ENCODE peak calls at places on chromosomes 1 and 21, in seven cellular contexts. One of them, this sample, is unnamed.

GRCh38 chr1:112715264-112716053 is at the start of gene PPM1J:
- DNase-seq in AG09309: peak
- DNase-seq in left lung: peak
- DNase-seq in kidney epithelial cell: peak
- DNase-seq in A549: peak
- DNase-seq in cardiac muscle cell: peak
- DNase-seq in AG10803: peak
- DNase-seq in this sample: peak

GRCh38 chr1:54051936-54052469 is 1.0 kb downstream of the TMEM59 start:
- DNase-seq in AG09309: no peak
- DNase-seq in left lung: no peak
- DNase-seq in kidney epithelial cell: no peak
- DNase-seq in A549: no peak
- DNase-seq in cardiac muscle cell: peak
- DNase-seq in AG10803: peak
- DNase-seq in this sample: peak

GRCh38 chr1:115324649-115325420 is 13.2 kb downstream of the NGF start:
- DNase-seq in AG09309: no peak
- DNase-seq in left lung: no peak
- DNase-seq in kidney epithelial cell: no peak
- DNase-seq in A549: no peak
- DNase-seq in cardiac muscle cell: no peak
- DNase-seq in AG10803: peak
- DNase-seq in this sample: no peak

GRCh38 chr1:210857724-210858123 is 276.2 kb downstream of the KCNH1 start:
- DNase-seq in AG09309: no peak
- DNase-seq in left lung: no peak
- DNase-seq in kidney epithelial cell: no peak
- DNase-seq in A549: no peak
- DNase-seq in cardiac muscle cell: no peak
- DNase-seq in AG10803: no peak
- DNase-seq in this sample: no peak

GRCh38 chr1:9867408-9868243 is 42.4 kb downstream of the CTNNBIP1 start:
- DNase-seq in AG09309: no peak
- DNase-seq in left lung: peak
- DNase-seq in kidney epithelial cell: no peak
- DNase-seq in A549: peak
- DNase-seq in cardiac muscle cell: peak
- DNase-seq in AG10803: peak
- DNase-seq in this sample: peak

GRCh38 chr1:182720465-182720864 is 36.1 kb upstream of the RGS8 start:
- DNase-seq in AG09309: no peak
- DNase-seq in left lung: no peak
- DNase-seq in kidney epithelial cell: no peak
- DNase-seq in A549: peak
- DNase-seq in cardiac muscle cell: peak
- DNase-seq in AG10803: peak
- DNase-seq in this sample: no peak

GRCh38 chr1:40381268-40382109 is 8.0 kb downstream of the SMAP2 start:
- DNase-seq in AG09309: no peak
- DNase-seq in left lung: no peak
- DNase-seq in kidney epithelial cell: no peak
- DNase-seq in A549: no peak
- DNase-seq in cardiac muscle cell: no peak
- DNase-seq in AG10803: no peak
- DNase-seq in this sample: peak

GRCh38 chr1:219660666-219661463 is 48.0 kb upstream of the ZC3H11B start:
- DNase-seq in AG09309: peak
- DNase-seq in left lung: peak
- DNase-seq in kidney epithelial cell: peak
- DNase-seq in A549: peak
- DNase-seq in cardiac muscle cell: peak
- DNase-seq in AG10803: peak
- DNase-seq in this sample: no peak

GRCh38 chr1:46747683-46748288 is 28.9 kb upstream of the EFCAB14 start:
- DNase-seq in AG09309: no peak
- DNase-seq in left lung: no peak
- DNase-seq in kidney epithelial cell: no peak
- DNase-seq in A549: peak
- DNase-seq in cardiac muscle cell: peak
- DNase-seq in AG10803: peak
- DNase-seq in this sample: peak

GRCh38 chr1:19717467-19717866 is 52.8 kb downstream of the HTR6 start:
- DNase-seq in AG09309: no peak
- DNase-seq in left lung: no peak
- DNase-seq in kidney epithelial cell: no peak
- DNase-seq in A549: no peak
- DNase-seq in cardiac muscle cell: no peak
- DNase-seq in AG10803: no peak
- DNase-seq in this sample: no peak

GRCh38 chr1:108009603-108010195 is 44.7 kb upstream of the VAV3 start:
- DNase-seq in AG09309: peak
- DNase-seq in left lung: no peak
- DNase-seq in kidney epithelial cell: peak
- DNase-seq in A549: no peak
- DNase-seq in cardiac muscle cell: peak
- DNase-seq in AG10803: peak
- DNase-seq in this sample: no peak

GRCh38 chr1:201241716-201242115 is 41.6 kb upstream of the PKP1 start:
- DNase-seq in AG09309: no peak
- DNase-seq in left lung: no peak
- DNase-seq in kidney epithelial cell: no peak
- DNase-seq in A549: no peak
- DNase-seq in cardiac muscle cell: no peak
- DNase-seq in AG10803: no peak
- DNase-seq in this sample: no peak

GRCh38 chr1:31957701-31958674 is 19.8 kb upstream of the PTP4A2 start:
- DNase-seq in AG09309: no peak
- DNase-seq in left lung: no peak
- DNase-seq in kidney epithelial cell: no peak
- DNase-seq in A549: peak
- DNase-seq in cardiac muscle cell: peak
- DNase-seq in AG10803: no peak
- DNase-seq in this sample: no peak

GRCh38 chr1:6234502-6235295 is 1.1 kb downstream of the ICMT start:
- DNase-seq in AG09309: no peak
- DNase-seq in left lung: no peak
- DNase-seq in kidney epithelial cell: no peak
- DNase-seq in A549: no peak
- DNase-seq in cardiac muscle cell: no peak
- DNase-seq in AG10803: peak
- DNase-seq in this sample: peak

GRCh38 chr1:217067642-217068041 is 344.4 kb upstream of the ESRRG start:
- DNase-seq in AG09309: no peak
- DNase-seq in left lung: no peak
- DNase-seq in kidney epithelial cell: no peak
- DNase-seq in A549: no peak
- DNase-seq in cardiac muscle cell: no peak
- DNase-seq in AG10803: no peak
- DNase-seq in this sample: no peak

GRCh38 chr1:10781137-10781536 is 15.3 kb downstream of the CASZ1 start:
- DNase-seq in AG09309: no peak
- DNase-seq in left lung: no peak
- DNase-seq in kidney epithelial cell: no peak
- DNase-seq in A549: no peak
- DNase-seq in cardiac muscle cell: no peak
- DNase-seq in AG10803: no peak
- DNase-seq in this sample: no peak

GRCh38 chr1:7993593-7994479 is 32.3 kb downstream of the ERRFI1 start:
- DNase-seq in AG09309: peak
- DNase-seq in left lung: no peak
- DNase-seq in kidney epithelial cell: peak
- DNase-seq in A549: no peak
- DNase-seq in cardiac muscle cell: peak
- DNase-seq in AG10803: peak
- DNase-seq in this sample: no peak

GRCh38 chr1:112870887-112871646 is 84.9 kb downstream of the SLC16A1 start:
- DNase-seq in AG09309: no peak
- DNase-seq in left lung: no peak
- DNase-seq in kidney epithelial cell: no peak
- DNase-seq in A549: no peak
- DNase-seq in cardiac muscle cell: no peak
- DNase-seq in AG10803: no peak
- DNase-seq in this sample: no peak

GRCh38 chr1:160612613-160613218 is 33.4 kb upstream of the CD84 start:
- DNase-seq in AG09309: no peak
- DNase-seq in left lung: no peak
- DNase-seq in kidney epithelial cell: no peak
- DNase-seq in A549: no peak
- DNase-seq in cardiac muscle cell: no peak
- DNase-seq in AG10803: no peak
- DNase-seq in this sample: no peak

GRCh38 chr1:39866767-39867166 is 16.5 kb downstream of the TRIT1 start:
- DNase-seq in AG09309: peak
- DNase-seq in left lung: no peak
- DNase-seq in kidney epithelial cell: no peak
- DNase-seq in A549: no peak
- DNase-seq in cardiac muscle cell: peak
- DNase-seq in AG10803: peak
- DNase-seq in this sample: no peak

GRCh38 chr21:39046236-39046911 is 136.9 kb downstream of the PSMG1 start:
- DNase-seq in AG09309: no peak
- DNase-seq in left lung: no peak
- DNase-seq in kidney epithelial cell: no peak
- DNase-seq in A549: no peak
- DNase-seq in cardiac muscle cell: no peak
- DNase-seq in AG10803: no peak
- DNase-seq in this sample: no peak

GRCh38 chr1:56524263-56524662 is 55.1 kb downstream of the PLPP3 start:
- DNase-seq in AG09309: no peak
- DNase-seq in left lung: no peak
- DNase-seq in kidney epithelial cell: no peak
- DNase-seq in A549: no peak
- DNase-seq in cardiac muscle cell: no peak
- DNase-seq in AG10803: no peak
- DNase-seq in this sample: no peak
- TF ChIP-seq CTCF in AG09309: no peak
- TF ChIP-seq CTCF in left lung: no peak
- TF ChIP-seq CTCF in kidney epithelial cell: no peak
- TF ChIP-seq CTCF in A549: no peak
- TF ChIP-seq CTCF in cardiac muscle cell: no peak
- TF ChIP-seq CTCF in AG10803: no peak
- TF ChIP-seq CTCF in this sample: no peak

DNA sequence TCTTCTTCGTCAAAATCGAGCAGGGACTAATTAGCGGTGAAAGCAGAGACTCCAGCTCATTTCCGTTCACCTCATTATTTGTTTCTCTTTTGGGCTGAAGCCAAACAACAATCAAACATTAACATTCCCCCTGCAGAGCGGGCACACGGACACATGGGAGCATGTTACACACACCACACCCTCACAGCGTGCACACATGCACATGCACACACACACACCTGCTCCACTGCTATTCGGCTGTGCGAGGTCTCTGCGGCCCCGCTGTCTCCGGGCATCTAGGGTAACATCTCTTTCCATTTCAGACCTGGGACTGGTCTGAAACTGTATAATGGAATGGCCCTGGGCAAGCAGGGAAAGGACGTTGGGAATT is 58.4 kb upstream of the LRRC8D start:
- DNase-seq in AG09309: no peak
- DNase-seq in left lung: peak
- DNase-seq in kidney epithelial cell: no peak
- DNase-seq in A549: no peak
- DNase-seq in cardiac muscle cell: no peak
- DNase-seq in AG10803: no peak
- DNase-seq in this sample: no peak
- H3K4me3 ChIP-seq in AG09309: peak
- H3K4me3 ChIP-seq in left lung: peak
- H3K4me3 ChIP-seq in kidney epithelial cell: peak
- H3K4me3 ChIP-seq in A549: no peak
- H3K4me3 ChIP-seq in cardiac muscle cell: no peak
- H3K4me3 ChIP-seq in AG10803: peak
- H3K4me3 ChIP-seq in this sample: peak

DNA sequence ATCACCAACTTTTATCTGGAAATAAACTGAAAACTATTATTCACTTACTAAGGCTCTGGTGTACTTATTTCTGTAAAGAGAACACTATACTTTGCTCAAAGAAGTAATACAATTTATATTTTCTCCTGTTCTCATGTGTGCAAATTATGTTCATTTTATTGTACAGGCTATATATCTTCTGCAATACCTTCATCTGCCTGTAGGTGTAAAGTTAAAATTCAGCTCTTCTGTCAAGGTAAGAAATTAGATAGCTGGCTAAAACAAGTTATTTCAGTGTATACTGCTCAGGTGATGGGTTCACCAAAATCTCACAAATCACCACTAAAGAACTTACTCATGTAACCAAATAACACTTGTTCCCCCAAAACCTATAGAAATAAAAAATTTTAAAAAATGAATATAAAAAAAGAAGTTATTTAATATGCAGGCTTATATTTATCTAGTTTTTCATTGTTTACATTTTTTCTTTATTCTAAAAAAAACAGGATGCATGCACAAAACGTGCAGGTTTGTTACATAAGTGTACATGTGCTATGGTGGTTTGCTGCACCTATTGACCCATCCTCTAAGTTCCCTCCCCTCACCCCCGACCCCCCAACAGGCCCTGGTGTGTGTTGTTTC is 81.5 kb downstream of the PTGER3 start:
- DNase-seq in AG09309: no peak
- DNase-seq in left lung: no peak
- DNase-seq in kidney epithelial cell: no peak
- DNase-seq in A549: peak
- DNase-seq in cardiac muscle cell: peak
- DNase-seq in AG10803: peak
- DNase-seq in this sample: peak
- TF ChIP-seq CTCF in AG09309: peak
- TF ChIP-seq CTCF in left lung: peak
- TF ChIP-seq CTCF in kidney epithelial cell: peak
- TF ChIP-seq CTCF in A549: no peak
- TF ChIP-seq CTCF in cardiac muscle cell: peak
- TF ChIP-seq CTCF in AG10803: peak
- TF ChIP-seq CTCF in this sample: peak

DNA sequence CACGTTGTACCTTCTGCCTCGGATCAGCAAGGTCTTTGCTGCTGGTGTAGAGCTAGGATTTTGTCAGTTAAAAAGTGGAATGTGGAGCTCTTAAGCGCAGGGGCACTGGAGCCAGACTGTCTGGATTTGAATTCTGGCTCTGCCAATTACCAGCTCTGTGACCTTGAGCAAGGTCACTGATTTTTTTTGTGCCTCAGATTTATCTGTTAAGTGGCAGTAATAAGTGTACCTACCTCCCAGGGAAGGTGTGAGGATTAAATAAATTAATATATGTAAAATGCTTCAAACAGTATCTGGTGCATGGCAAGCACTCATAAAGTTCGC is 40.3 kb downstream of the UBE2U start:
- DNase-seq in AG09309: no peak
- DNase-seq in left lung: no peak
- DNase-seq in kidney epithelial cell: no peak
- DNase-seq in A549: no peak
- DNase-seq in cardiac muscle cell: no peak
- DNase-seq in AG10803: no peak
- DNase-seq in this sample: no peak
- H3K4me3 ChIP-seq in AG09309: no peak
- H3K4me3 ChIP-seq in left lung: no peak
- H3K4me3 ChIP-seq in kidney epithelial cell: no peak
- H3K4me3 ChIP-seq in A549: no peak
- H3K4me3 ChIP-seq in cardiac muscle cell: peak
- H3K4me3 ChIP-seq in AG10803: no peak
- H3K4me3 ChIP-seq in this sample: no peak

This sample was measured in OCI-LY7.